ENCODE peak calls at places on chromosomes 11 and 22, in five cellular contexts. L is GM20000, A is astrocyte of the cerebellum, Z is fibroblast of lung, D is testis. T is an unnamed sample.

GRCh38 chr11:92717240-92717639 is 252.2 kb upstream of the MTNR1B start:
- DNase-seq in A (no peak), L (no peak), D (no peak), Z (no peak), T (no peak)

GRCh38 chr11:73402834-73403185 is 26.6 kb downstream of the RELT start:
- DNase-seq in Z (no peak), D (no peak), A (no peak), L (no peak), T (no peak)

GRCh38 chr11:59088164-59088563 is 2.1 kb downstream of the GLYATL1B start:
- DNase-seq in A (no peak), Z (no peak), L (no peak), D (no peak), T (no peak)

GRCh38 chr22:42367980-42368378 is 64.2 kb downstream of the NFAM1 start:
- DNase-seq in L (no peak), Z (no peak), D (no peak), A (no peak), T (no peak)

GRCh38 chr11:27468209-27468608 is 4.4 kb downstream of the LGR4 start:
- DNase-seq in L (no peak), Z (peak; percentile 89), A (peak; percentile 81), D (no peak), T (peak; percentile 89)

GRCh38 chr22:41517172-41518047 is 26.9 kb downstream of the POLR3H start:
- DNase-seq in L (peak; percentile 59), D (peak; percentile 85), A (no peak), Z (no peak), T (no peak)

GRCh38 chr11:71501071-71501985 is 25.7 kb upstream of the KRTAP5-7 start:
- DNase-seq in D (no peak), L (no peak), A (no peak), Z (no peak), T (no peak)

GRCh38 chr22:21762712-21763581 is 27.4 kb upstream of the YPEL1 start:
- DNase-seq in L (peak; percentile 56), Z (no peak), A (no peak), D (no peak), T (no peak)

GRCh38 chr22:45859231-45860161 is 117.5 kb downstream of the WNT7B start:
- DNase-seq in D (no peak), L (no peak), A (no peak), Z (peak; percentile 65), T (no peak)

GRCh38 chr11:79321282-79321681 is 119.5 kb downstream of the TENM4 start:
- DNase-seq in D (no peak), L (no peak), A (no peak), Z (peak; percentile 21), T (no peak)

GRCh38 chr11:55942785-55943392 is 6.7 kb upstream of the OR5I1 start:
- DNase-seq in L (peak; percentile 3), Z (peak; percentile 1), A (no peak), D (no peak), T (no peak)

GRCh38 chr11:118633979-118634378 is 26.6 kb downstream of the PHLDB1 start:
- DNase-seq in D (no peak), A (no peak), L (no peak), Z (peak; percentile 62), T (no peak)

GRCh38 chr22:17164392-17165024 is 5.4 kb upstream of the HDHD5 start:
- DNase-seq in A (no peak), L (no peak), D (no peak), Z (no peak), T (no peak)

DNA sequence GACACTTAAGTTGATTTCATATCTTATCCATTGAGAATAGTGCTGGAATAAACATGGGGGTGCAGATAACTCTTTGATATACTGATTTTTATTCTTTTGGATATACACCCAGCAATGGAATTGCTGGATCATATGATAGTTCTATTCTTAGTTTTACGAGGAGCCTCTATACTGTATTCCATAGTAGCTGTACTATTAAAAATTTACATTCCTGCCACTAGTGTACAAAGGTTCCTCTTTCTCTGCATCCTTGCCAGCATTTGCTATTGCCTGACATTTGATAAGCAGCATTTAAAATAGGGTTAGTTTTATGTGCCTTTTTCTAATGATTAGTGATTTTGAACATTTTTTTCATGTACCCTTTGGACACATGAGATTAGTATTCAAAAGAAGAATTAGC is 554.2 kb downstream of the JRKL start:
- DNase-seq in D (no peak), L (no peak), Z (no peak), A (no peak), T (no peak)
- TF ChIP-seq CTCF in D (no peak), L (no peak), Z (no peak), A (no peak), T (no peak)

DNA sequence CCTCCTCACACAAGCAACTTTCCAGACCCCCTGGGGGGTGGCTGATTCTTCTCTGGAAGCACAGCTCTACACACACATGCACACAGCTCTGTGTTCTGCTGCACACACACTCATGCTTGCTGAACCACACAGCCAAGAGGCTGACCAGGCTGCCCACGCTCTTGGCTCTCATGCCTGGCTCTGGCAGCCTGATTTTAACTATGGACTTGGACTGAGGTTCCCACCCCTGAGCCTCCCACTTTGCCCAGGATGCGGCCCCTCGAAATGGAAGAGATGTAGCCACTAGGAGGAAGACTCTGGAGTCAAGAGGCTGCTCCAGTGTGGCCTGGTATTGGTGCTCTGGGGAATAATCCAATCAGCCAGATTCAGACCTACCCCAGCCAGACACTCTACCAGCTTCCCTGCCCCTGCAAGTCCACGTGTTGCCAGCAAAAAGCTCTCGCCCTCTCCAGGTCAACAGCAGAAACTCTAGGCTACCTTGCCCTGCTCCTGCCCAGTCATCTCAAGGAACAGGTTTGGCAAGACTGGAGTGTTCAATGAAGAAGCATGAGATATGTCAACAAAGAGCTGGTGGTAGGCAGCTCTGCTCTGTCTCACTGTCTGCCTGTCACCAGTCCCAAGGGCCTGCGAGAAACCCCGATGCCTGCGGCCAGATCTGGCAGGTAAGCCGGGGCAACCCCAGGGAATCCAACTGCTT is 8.8 kb upstream of the CASTOR1 start:
- DNase-seq in D (no peak), L (no peak), A (no peak), Z (no peak), T (no peak)
- TF ChIP-seq CTCF in D (no peak), L (no peak), A (no peak), Z (no peak), T (no peak)

GRCh38 chr11:132114185-132114584 is 743.8 kb downstream of the NTM start:
- DNase-seq in Z (no peak), D (peak; percentile 57), L (peak; percentile 17), A (no peak), T (no peak)
- TF ChIP-seq CTCF in Z (peak; percentile 37), D (no peak), L (no peak), A (peak; percentile 44), T (peak; percentile 64)

DNA sequence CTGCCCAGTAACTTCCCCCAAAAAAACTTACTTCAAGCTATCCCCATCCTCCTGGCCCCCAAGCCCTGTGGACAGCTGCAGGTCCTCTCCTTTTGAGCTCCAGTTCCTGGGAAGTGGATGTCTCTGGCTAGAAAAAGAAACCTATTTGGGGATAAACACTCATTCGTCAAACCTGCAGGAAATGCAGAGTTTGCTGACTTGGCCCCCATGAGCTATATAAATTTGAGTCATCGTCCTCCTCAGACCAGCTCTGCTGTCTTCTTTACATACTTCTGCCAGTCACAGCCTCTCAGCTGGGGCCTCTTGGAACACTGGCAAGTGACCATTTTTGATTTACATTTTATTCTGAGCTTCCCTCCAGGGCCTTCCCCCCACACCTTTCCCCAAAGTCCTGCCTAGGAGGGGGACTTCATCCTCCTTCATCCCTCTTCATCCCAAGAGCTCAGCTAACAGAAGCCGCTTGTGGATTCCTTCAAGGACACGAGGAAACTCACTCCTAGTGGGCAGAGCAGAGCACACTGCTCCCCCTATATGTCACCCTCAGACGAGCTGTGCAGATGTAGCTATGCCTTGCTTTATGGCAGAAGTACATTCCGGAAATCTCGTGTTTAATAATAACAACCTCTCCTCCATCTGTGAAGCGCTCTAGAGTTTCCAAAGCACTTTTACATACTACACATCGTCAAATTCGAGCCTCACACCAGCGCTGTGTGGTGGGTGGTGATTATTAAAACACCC is 131.8 kb downstream of the FEZ1 start:
- DNase-seq in A (no peak), Z (peak; percentile 64), D (no peak), L (no peak), T (no peak)
- TF ChIP-seq CTCF in A (peak; percentile 35), Z (peak; percentile 38), D (no peak), L (no peak), T (peak; percentile 30)

DNA sequence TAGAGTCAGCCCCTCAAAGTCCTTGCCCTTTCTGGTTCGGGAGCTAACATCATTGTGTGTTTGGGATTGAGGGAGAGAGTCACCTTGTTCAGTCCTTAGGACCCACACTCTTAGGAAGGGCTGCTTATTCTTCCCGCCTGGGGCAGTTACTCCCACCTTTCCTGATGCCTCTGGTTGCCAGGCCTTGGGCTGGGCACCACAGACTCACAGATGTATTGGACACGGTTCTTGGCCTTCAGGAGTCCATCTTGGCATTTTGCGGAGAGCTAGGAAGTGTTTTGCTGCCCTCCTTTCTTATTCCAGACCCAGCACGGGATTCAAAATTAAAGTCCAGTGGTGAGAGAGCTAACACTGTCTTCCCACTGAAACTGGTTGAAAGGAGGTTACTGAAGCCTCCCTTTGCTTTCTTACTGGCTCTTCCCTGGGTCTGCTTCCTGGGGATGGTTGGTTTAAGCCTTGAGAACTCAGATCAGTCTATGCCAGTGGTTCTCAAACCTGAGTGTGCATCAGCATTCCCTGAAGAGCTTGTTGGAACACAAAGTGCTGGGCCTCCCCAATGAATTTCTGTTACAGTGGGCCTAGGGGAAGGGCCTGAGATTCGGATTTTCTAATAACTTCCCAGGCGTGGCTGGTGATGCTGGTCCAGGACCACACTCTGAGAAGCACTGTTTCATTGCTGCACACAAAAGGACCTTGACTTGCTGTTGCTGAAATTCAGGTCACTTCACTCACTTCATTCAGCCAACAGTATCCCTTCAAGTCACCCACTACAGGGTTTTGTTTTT is 1.4 kb downstream of the OSBP2 start:
- DNase-seq in A (no peak), L (peak; percentile 25), Z (no peak), D (no peak), T (no peak)
- TF ChIP-seq CTCF in A (no peak), L (no peak), Z (no peak), D (no peak), T (no peak)

GRCh38 chr11:60739114-60739513 is 14.6 kb downstream of the MS4A18 start:
- DNase-seq in L (no peak), A (no peak), Z (no peak), D (no peak), T (no peak)
- TF ChIP-seq CTCF in L (no peak), A (no peak), Z (no peak), D (no peak), T (no peak)

GRCh38 chr22:40463727-40464126 is 93.3 kb downstream of the SGSM3 start:
- DNase-seq in A (no peak), D (no peak), Z (no peak), L (peak; percentile 36), T (no peak)

GRCh38 chr22:40462195-40462988 is 92.0 kb downstream of the SGSM3 start:
- DNase-seq in A (no peak), Z (no peak), D (peak; percentile 40), L (peak; percentile 11), T (no peak)

GRCh38 chr22:40466976-40467375 is 96.6 kb downstream of the SGSM3 start:
- DNase-seq in L (no peak), Z (no peak), D (no peak), A (no peak), T (no peak)

GRCh38 chr22:40463017-40463631 is 92.7 kb downstream of the SGSM3 start:
- DNase-seq in Z (no peak), D (no peak), A (no peak), L (peak; percentile 58), T (no peak)
- TF ChIP-seq CTCF in Z (no peak), D (no peak), A (no peak), L (no peak), T (no peak)